ENCODE peak calls at places on chromosomes 2 and 18, in nine cellular contexts. Y is right lobe of liver, S is IMR-90, I is Peyer's patch, B is A549, P is H1, E is heart left ventricle, F is stomach, C is lower leg skin. W is an unnamed sample.

GRCh38 chr2:53182609-53183008 is 585.0 kb upstream of the CHAC2 start:
- DNase-seq in Y (no peak), S (no peak), I (no peak), B (no peak), P (no peak), E (no peak), F (no peak), C (no peak), W (no peak)

GRCh38 chr18:13231151-13231550 is 12.6 kb downstream of the LDLRAD4 start:
- DNase-seq in Y (peak; percentile 25), S (no peak), I (no peak), B (no peak), P (no peak), E (no peak), F (no peak), C (peak; percentile 68), W (no peak)

GRCh38 chr2:134659724-134660123 is 59.1 kb downstream of the TMEM163 start:
- DNase-seq in Y (no peak), S (no peak), I (no peak), B (no peak), P (no peak), E (no peak), F (no peak), C (no peak), W (no peak)

GRCh38 chr2:43429366-43429765 is 166.5 kb downstream of the THADA start:
- DNase-seq in Y (no peak), S (no peak), I (no peak), B (peak; percentile 28), P (no peak), E (no peak), F (no peak), C (no peak), W (no peak)

GRCh38 chr2:19046986-19047780 is 311.2 kb downstream of the OSR1 start:
- DNase-seq in Y (no peak), S (peak; percentile 69), I (no peak), B (no peak), P (no peak), E (peak; percentile 53), F (no peak), C (no peak), W (no peak)

GRCh38 chr2:9556121-9556869 is 665 bp upstream of the ADAM17 start:
- DNase-seq in Y (no peak), S (peak; percentile 22), I (no peak), B (peak; percentile 33), P (no peak), E (no peak), F (no peak), C (no peak), W (no peak)

GRCh38 chr2:24643051-24643450 is 150.1 kb downstream of the PTRHD1 start:
- DNase-seq in Y (no peak), S (no peak), I (no peak), B (no peak), P (no peak), E (no peak), F (no peak), C (no peak), W (no peak)

GRCh38 chr2:152098033-152098797 is 629 bp downstream of the CACNB4 start:
- DNase-seq in Y (no peak), S (no peak), I (peak; percentile 53), B (peak; percentile 17), P (no peak), E (peak; percentile 16), F (peak; percentile 34), C (peak; percentile 88), W (no peak)

GRCh38 chr2:42443980-42444379 is 49.8 kb downstream of the KCNG3 start:
- DNase-seq in Y (no peak), S (no peak), I (no peak), B (no peak), P (no peak), E (no peak), F (no peak), C (no peak), W (no peak)

GRCh38 chr18:61951396-61951795 is 58.6 kb upstream of the RNF152 start:
- DNase-seq in Y (no peak), S (no peak), I (no peak), B (no peak), P (no peak), E (no peak), F (no peak), C (no peak), W (no peak)

GRCh38 chr18:55483472-55483871 is 104.5 kb downstream of the TCF4 start:
- DNase-seq in Y (no peak), S (no peak), I (no peak), B (no peak), P (no peak), E (no peak), F (no peak), C (no peak), W (no peak)

GRCh38 chr2:10284108-10284870 is 18.4 kb upstream of the HPCAL1 start:
- DNase-seq in Y (no peak), S (no peak), I (no peak), B (no peak), P (no peak), E (no peak), F (no peak), C (no peak), W (no peak)

GRCh38 chr2:163729874-163730273 is 5.9 kb downstream of the FIGN start:
- DNase-seq in Y (no peak), S (no peak), I (no peak), B (no peak), P (no peak), E (no peak), F (no peak), C (no peak), W (no peak)

GRCh38 chr2:46798998-46799698 is 116.5 kb downstream of the MCFD2 start:
- DNase-seq in Y (no peak), S (peak; percentile 77), I (no peak), B (no peak), P (no peak), E (no peak), F (no peak), C (no peak), W (no peak)

GRCh38 chr2:120221616-120222015 is 1.6 kb downstream of the TMEM185B start:
- DNase-seq in Y (peak; percentile 14), S (no peak), I (no peak), B (no peak), P (no peak), E (no peak), F (no peak), C (peak; percentile 68), W (no peak)

GRCh38 chr2:74514368-74515270 is at the start of gene TLX2:
- DNase-seq in Y (no peak), S (no peak), I (peak; percentile 55), B (no peak), P (no peak), E (no peak), F (no peak), C (no peak), W (no peak)

GRCh38 chr2:144707927-144708326 is 188.0 kb upstream of the ZEB2 start:
- DNase-seq in Y (no peak), S (peak; percentile 24), I (no peak), B (no peak), P (no peak), E (no peak), F (no peak), C (no peak), W (no peak)

GRCh38 chr18:9419956-9420631 is 55.2 kb upstream of the RALBP1 start:
- DNase-seq in Y (no peak), S (peak; percentile 33), I (no peak), B (no peak), P (no peak), E (no peak), F (no peak), C (no peak), W (no peak)

GRCh38 chr18:70256994-70257393 is 31.9 kb upstream of the SOCS6 start:
- DNase-seq in Y (no peak), S (no peak), I (no peak), B (no peak), P (no peak), E (no peak), F (no peak), C (no peak), W (no peak)
- H3K4me3 ChIP-seq in Y (no peak overlapping the region), S (no peak overlapping the region), I (no peak overlapping the region), B (no peak overlapping the region), P (no peak overlapping the region), E (no peak overlapping the region), F (no peak overlapping the region), C (no peak overlapping the region), W (no peak overlapping the region)

GRCh38 chr2:239273280-239274234 is 127.3 kb downstream of the HDAC4 start:
- DNase-seq in Y (no peak), S (no peak), I (peak; percentile 42), B (no peak), P (no peak), E (no peak), F (peak; percentile 26), C (peak; percentile 84), W (no peak)

GRCh38 chr2:239275871-239276812 is 124.7 kb downstream of the HDAC4 start:
- DNase-seq in Y (peak; percentile 45), S (no peak), I (peak; percentile 61), B (no peak), P (no peak), E (no peak), F (peak; percentile 35), C (peak; percentile 93), W (no peak)

GRCh38 chr2:239276813-239277193 is 124.0 kb downstream of the HDAC4 start:
- DNase-seq in Y (peak; percentile 43), S (no peak), I (no peak), B (no peak), P (no peak), E (no peak), F (peak; percentile 24), C (no peak), W (no peak)

GRCh38 chr2:239274391-239275001 is 126.3 kb downstream of the HDAC4 start:
- DNase-seq in Y (no peak), S (peak; percentile 70), I (peak; percentile 48), B (peak; percentile 74), P (no peak), E (no peak), F (peak; percentile 29), C (peak; percentile 93), W (peak; percentile 53)

GRCh38 chr2:239275037-239275685 is 125.7 kb downstream of the HDAC4 start:
- DNase-seq in Y (no peak), S (peak; percentile 98), I (peak; percentile 61), B (peak; percentile 82), P (no peak), E (peak; percentile 64), F (peak; percentile 69), C (peak; percentile 98), W (peak; percentile 77)
- TF ChIP-seq POLR2A in Y (no peak), S (peak; percentile 6), I (no peak), B (peak; percentile 25), P (no peak), E (peak; percentile 27), F (no peak), C (no peak), W (peak; percentile 12)

GRCh38 chr2:11777886-11778415 is 31.5 kb downstream of the LPIN1 start:
- DNase-seq in Y (no peak), S (no peak), I (no peak), B (no peak), P (no peak), E (no peak), F (no peak), C (peak; percentile 72), W (no peak)
- H3K4me3 ChIP-seq in Y (no peak overlapping the region), S (no peak overlapping the region), I (no peak overlapping the region), B (no peak overlapping the region), P (no peak overlapping the region), E (no peak overlapping the region), F (no peak overlapping the region), C (no peak overlapping the region), W (no peak overlapping the region)

DNA sequence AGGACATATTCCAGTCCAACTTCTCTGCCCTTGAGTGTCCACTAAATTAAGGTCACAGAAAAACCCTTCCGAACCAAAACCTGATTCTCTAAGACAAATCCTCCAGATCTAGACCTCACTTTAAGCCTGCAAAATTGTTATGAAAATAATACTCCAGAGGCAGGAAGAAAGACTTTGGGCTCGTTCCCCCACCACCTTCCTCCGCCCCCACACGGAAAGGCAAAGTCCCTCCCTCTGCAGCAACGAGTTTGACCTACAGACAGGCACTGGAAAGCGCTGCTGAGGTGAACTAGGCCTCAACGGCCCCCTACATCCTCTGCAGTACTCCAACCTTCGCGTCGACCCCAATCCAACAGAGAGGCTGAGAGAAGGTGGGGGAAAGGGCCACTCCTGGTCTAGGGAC is 808 bp downstream of the ATP5MC3 start:
- DNase-seq in Y (peak; percentile 66), S (peak; percentile 41), I (no peak), B (peak; percentile 33), P (no peak), E (peak; percentile 65), F (peak; percentile 39), C (no peak), W (no peak)
- TF ChIP-seq POLR2A in Y (peak; percentile 33), S (no peak), I (peak; percentile 33), B (no peak), P (no peak), E (no peak), F (no peak), C (no peak), W (no peak)